ENCODE peak calls at places on chromosomes 2 and 18, in nine cellular contexts. One of them, this sample, is unnamed.

GRCh38 chr18:79791141-79791972 is 6.4 kb upstream of the KCNG2 start:
- DNase-seq in CD4-positive, alpha-beta T cell: no peak
- DNase-seq in left lung: peak
- DNase-seq in fibroblast of lung: peak
- DNase-seq in cardiac fibroblast: peak
- DNase-seq in cardiac muscle cell: no peak
- DNase-seq in adrenal gland: peak
- DNase-seq in right lobe of liver: peak
- DNase-seq in AG09309: peak
- DNase-seq in this sample: no peak

GRCh38 chr18:74632088-74632679 is 34.5 kb downstream of the ZNF407 start:
- DNase-seq in adrenal gland: no peak
- DNase-seq in CD4-positive, alpha-beta T cell: no peak
- DNase-seq in right lobe of liver: no peak
- DNase-seq in cardiac muscle cell: no peak
- DNase-seq in cardiac fibroblast: no peak
- DNase-seq in left lung: peak
- DNase-seq in fibroblast of lung: no peak
- DNase-seq in AG09309: no peak
- DNase-seq in this sample: no peak

GRCh38 chr18:63831080-63831788 is 56.0 kb downstream of the SERPINB7 start:
- DNase-seq in CD4-positive, alpha-beta T cell: no peak
- DNase-seq in cardiac fibroblast: peak
- DNase-seq in left lung: no peak
- DNase-seq in right lobe of liver: no peak
- DNase-seq in cardiac muscle cell: no peak
- DNase-seq in AG09309: peak
- DNase-seq in fibroblast of lung: peak
- DNase-seq in adrenal gland: no peak
- DNase-seq in this sample: no peak

GRCh38 chr2:216694201-216694825 is 1.0 kb downstream of the IGFBP5 start:
- DNase-seq in adrenal gland: peak
- DNase-seq in AG09309: no peak
- DNase-seq in fibroblast of lung: peak
- DNase-seq in cardiac fibroblast: peak
- DNase-seq in CD4-positive, alpha-beta T cell: peak
- DNase-seq in right lobe of liver: no peak
- DNase-seq in left lung: peak
- DNase-seq in cardiac muscle cell: peak
- DNase-seq in this sample: no peak

GRCh38 chr2:150480971-150481830 is 6.3 kb downstream of the RND3 start:
- DNase-seq in cardiac muscle cell: no peak
- DNase-seq in fibroblast of lung: no peak
- DNase-seq in adrenal gland: no peak
- DNase-seq in CD4-positive, alpha-beta T cell: no peak
- DNase-seq in left lung: no peak
- DNase-seq in AG09309: no peak
- DNase-seq in right lobe of liver: no peak
- DNase-seq in cardiac fibroblast: no peak
- DNase-seq in this sample: no peak

GRCh38 chr2:138610201-138610945 is 108.8 kb downstream of the SPOPL start:
- DNase-seq in cardiac muscle cell: no peak
- DNase-seq in fibroblast of lung: no peak
- DNase-seq in right lobe of liver: no peak
- DNase-seq in AG09309: no peak
- DNase-seq in cardiac fibroblast: no peak
- DNase-seq in adrenal gland: no peak
- DNase-seq in left lung: no peak
- DNase-seq in CD4-positive, alpha-beta T cell: no peak
- DNase-seq in this sample: no peak

GRCh38 chr2:47052847-47053246 is 102.3 kb downstream of the STPG4 start:
- DNase-seq in left lung: peak
- DNase-seq in adrenal gland: no peak
- DNase-seq in right lobe of liver: no peak
- DNase-seq in AG09309: no peak
- DNase-seq in cardiac muscle cell: no peak
- DNase-seq in fibroblast of lung: no peak
- DNase-seq in CD4-positive, alpha-beta T cell: no peak
- DNase-seq in cardiac fibroblast: no peak
- DNase-seq in this sample: no peak

GRCh38 chr18:41875094-41875780 is 79.8 kb upstream of the PIK3C3 start:
- DNase-seq in left lung: no peak
- DNase-seq in adrenal gland: no peak
- DNase-seq in AG09309: no peak
- DNase-seq in cardiac fibroblast: peak
- DNase-seq in CD4-positive, alpha-beta T cell: no peak
- DNase-seq in cardiac muscle cell: no peak
- DNase-seq in fibroblast of lung: peak
- DNase-seq in right lobe of liver: no peak
- DNase-seq in this sample: no peak

GRCh38 chr18:26803643-26804042 is 61.9 kb downstream of the AQP4 start:
- DNase-seq in cardiac muscle cell: peak
- DNase-seq in left lung: no peak
- DNase-seq in right lobe of liver: no peak
- DNase-seq in fibroblast of lung: no peak
- DNase-seq in CD4-positive, alpha-beta T cell: no peak
- DNase-seq in AG09309: no peak
- DNase-seq in adrenal gland: no peak
- DNase-seq in cardiac fibroblast: no peak
- DNase-seq in this sample: no peak

GRCh38 chr2:167183916-167184315 is 295.6 kb downstream of the XIRP2 start:
- DNase-seq in cardiac muscle cell: no peak
- DNase-seq in adrenal gland: no peak
- DNase-seq in AG09309: no peak
- DNase-seq in cardiac fibroblast: no peak
- DNase-seq in left lung: no peak
- DNase-seq in CD4-positive, alpha-beta T cell: no peak
- DNase-seq in fibroblast of lung: no peak
- DNase-seq in right lobe of liver: no peak
- DNase-seq in this sample: no peak

GRCh38 chr2:173075781-173076556 is at the start of gene MAP3K20:
- DNase-seq in left lung: peak
- DNase-seq in fibroblast of lung: peak
- DNase-seq in adrenal gland: peak
- DNase-seq in right lobe of liver: peak
- DNase-seq in AG09309: no peak
- DNase-seq in cardiac fibroblast: peak
- DNase-seq in cardiac muscle cell: peak
- DNase-seq in CD4-positive, alpha-beta T cell: peak
- DNase-seq in this sample: peak

GRCh38 chr2:201909961-201910361 is 103.6 kb downstream of the CDK15 start:
- DNase-seq in left lung: no peak
- DNase-seq in AG09309: peak
- DNase-seq in right lobe of liver: no peak
- DNase-seq in cardiac fibroblast: peak
- DNase-seq in adrenal gland: no peak
- DNase-seq in cardiac muscle cell: no peak
- DNase-seq in fibroblast of lung: peak
- DNase-seq in CD4-positive, alpha-beta T cell: no peak
- DNase-seq in this sample: no peak

GRCh38 chr2:238949710-238950345 is 101.9 kb downstream of the TWIST2 start:
- DNase-seq in fibroblast of lung: no peak
- DNase-seq in AG09309: no peak
- DNase-seq in right lobe of liver: no peak
- DNase-seq in CD4-positive, alpha-beta T cell: no peak
- DNase-seq in cardiac muscle cell: no peak
- DNase-seq in left lung: no peak
- DNase-seq in adrenal gland: no peak
- DNase-seq in cardiac fibroblast: no peak
- DNase-seq in this sample: no peak

GRCh38 chr18:11953113-11953512 is 28.2 kb upstream of the IMPA2 start:
- DNase-seq in CD4-positive, alpha-beta T cell: no peak
- DNase-seq in cardiac muscle cell: no peak
- DNase-seq in adrenal gland: no peak
- DNase-seq in fibroblast of lung: no peak
- DNase-seq in AG09309: no peak
- DNase-seq in cardiac fibroblast: peak
- DNase-seq in right lobe of liver: no peak
- DNase-seq in left lung: no peak
- DNase-seq in this sample: no peak

GRCh38 chr2:60215295-60215990 is 338.0 kb downstream of the BCL11A start:
- DNase-seq in adrenal gland: no peak
- DNase-seq in right lobe of liver: peak
- DNase-seq in left lung: no peak
- DNase-seq in AG09309: no peak
- DNase-seq in cardiac muscle cell: peak
- DNase-seq in fibroblast of lung: no peak
- DNase-seq in cardiac fibroblast: no peak
- DNase-seq in CD4-positive, alpha-beta T cell: no peak
- DNase-seq in this sample: peak

GRCh38 chr2:179536185-179536584 is 271.6 kb upstream of the SESTD1 start:
- DNase-seq in fibroblast of lung: peak
- DNase-seq in cardiac fibroblast: peak
- DNase-seq in adrenal gland: no peak
- DNase-seq in CD4-positive, alpha-beta T cell: no peak
- DNase-seq in AG09309: no peak
- DNase-seq in cardiac muscle cell: no peak
- DNase-seq in left lung: no peak
- DNase-seq in right lobe of liver: no peak
- DNase-seq in this sample: no peak

DNA sequence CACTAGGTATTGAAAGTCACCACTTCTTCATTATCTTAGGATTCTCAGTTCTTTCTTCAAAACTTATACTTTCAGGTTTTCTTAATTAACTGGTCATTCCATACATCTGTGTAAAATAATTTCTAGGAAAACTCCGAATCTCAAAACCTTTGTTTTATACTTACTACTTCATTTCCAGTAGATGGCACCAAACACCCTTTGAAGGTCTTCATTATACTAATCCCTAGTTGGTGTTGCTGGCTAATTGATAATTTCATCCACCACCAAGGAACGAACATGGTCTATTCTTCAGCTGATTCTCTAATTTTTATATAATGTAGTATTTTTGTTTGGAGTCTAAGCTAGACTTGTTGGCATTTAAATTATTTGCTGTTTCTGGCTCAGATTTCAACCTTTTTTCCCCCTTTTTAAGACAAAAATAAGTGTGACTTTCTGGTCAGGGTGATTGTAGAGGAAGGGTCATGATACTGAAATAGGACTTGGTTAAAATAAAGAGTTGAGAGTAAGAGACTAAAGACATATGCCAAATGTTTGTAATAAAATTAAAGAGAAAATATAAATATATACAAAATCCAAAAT is 2.8 kb upstream of the MXD1 start:
- DNase-seq in right lobe of liver: no peak
- DNase-seq in cardiac fibroblast: peak
- DNase-seq in AG09309: no peak
- DNase-seq in cardiac muscle cell: peak
- DNase-seq in left lung: no peak
- DNase-seq in CD4-positive, alpha-beta T cell: no peak
- DNase-seq in fibroblast of lung: peak
- DNase-seq in adrenal gland: no peak
- DNase-seq in this sample: no peak
- TF ChIP-seq CTCF in right lobe of liver: peak
- TF ChIP-seq CTCF in cardiac fibroblast: peak
- TF ChIP-seq CTCF in AG09309: peak
- TF ChIP-seq CTCF in cardiac muscle cell: peak
- TF ChIP-seq CTCF in left lung: peak
- TF ChIP-seq CTCF in CD4-positive, alpha-beta T cell: peak
- TF ChIP-seq CTCF in fibroblast of lung: peak
- TF ChIP-seq CTCF in adrenal gland: peak
- TF ChIP-seq CTCF in this sample: no peak

GRCh38 chr2:14621114-14621513 is 11.4 kb upstream of the LRATD1 start:
- DNase-seq in fibroblast of lung: no peak
- DNase-seq in cardiac muscle cell: no peak
- DNase-seq in AG09309: no peak
- DNase-seq in left lung: no peak
- DNase-seq in cardiac fibroblast: no peak
- DNase-seq in right lobe of liver: no peak
- DNase-seq in CD4-positive, alpha-beta T cell: no peak
- DNase-seq in adrenal gland: no peak
- DNase-seq in this sample: no peak

GRCh38 chr2:14614011-14614410 is 18.5 kb upstream of the LRATD1 start:
- DNase-seq in adrenal gland: no peak
- DNase-seq in fibroblast of lung: no peak
- DNase-seq in AG09309: no peak
- DNase-seq in cardiac muscle cell: no peak
- DNase-seq in left lung: no peak
- DNase-seq in right lobe of liver: no peak
- DNase-seq in CD4-positive, alpha-beta T cell: no peak
- DNase-seq in cardiac fibroblast: no peak
- DNase-seq in this sample: no peak

GRCh38 chr2:14616342-14616741 is 16.2 kb upstream of the LRATD1 start:
- DNase-seq in left lung: no peak
- DNase-seq in adrenal gland: peak
- DNase-seq in fibroblast of lung: no peak
- DNase-seq in right lobe of liver: peak
- DNase-seq in CD4-positive, alpha-beta T cell: no peak
- DNase-seq in AG09309: no peak
- DNase-seq in cardiac fibroblast: no peak
- DNase-seq in cardiac muscle cell: no peak
- DNase-seq in this sample: no peak

GRCh38 chr2:14615701-14616100 is 16.8 kb upstream of the LRATD1 start:
- DNase-seq in right lobe of liver: no peak
- DNase-seq in adrenal gland: no peak
- DNase-seq in AG09309: no peak
- DNase-seq in cardiac muscle cell: no peak
- DNase-seq in cardiac fibroblast: no peak
- DNase-seq in left lung: no peak
- DNase-seq in fibroblast of lung: no peak
- DNase-seq in CD4-positive, alpha-beta T cell: no peak
- DNase-seq in this sample: no peak

GRCh38 chr2:14616950-14617349 is 15.6 kb upstream of the LRATD1 start:
- DNase-seq in left lung: no peak
- DNase-seq in right lobe of liver: no peak
- DNase-seq in adrenal gland: no peak
- DNase-seq in AG09309: no peak
- DNase-seq in cardiac muscle cell: no peak
- DNase-seq in fibroblast of lung: no peak
- DNase-seq in CD4-positive, alpha-beta T cell: no peak
- DNase-seq in cardiac fibroblast: no peak
- DNase-seq in this sample: no peak
- TF ChIP-seq CTCF in left lung: no peak
- TF ChIP-seq CTCF in right lobe of liver: no peak
- TF ChIP-seq CTCF in adrenal gland: no peak
- TF ChIP-seq CTCF in AG09309: no peak
- TF ChIP-seq CTCF in cardiac muscle cell: no peak
- TF ChIP-seq CTCF in fibroblast of lung: no peak
- TF ChIP-seq CTCF in CD4-positive, alpha-beta T cell: no peak
- TF ChIP-seq CTCF in cardiac fibroblast: no peak
- TF ChIP-seq CTCF in this sample: no peak

GRCh38 chr18:50586710-50587109 is 26.8 kb downstream of the MAPK4 start:
- DNase-seq in CD4-positive, alpha-beta T cell: no peak
- DNase-seq in AG09309: no peak
- DNase-seq in left lung: no peak
- DNase-seq in cardiac fibroblast: no peak
- DNase-seq in right lobe of liver: no peak
- DNase-seq in adrenal gland: no peak
- DNase-seq in fibroblast of lung: no peak
- DNase-seq in cardiac muscle cell: no peak
- DNase-seq in this sample: no peak
- TF ChIP-seq CTCF in CD4-positive, alpha-beta T cell: no peak
- TF ChIP-seq CTCF in AG09309: no peak
- TF ChIP-seq CTCF in left lung: no peak
- TF ChIP-seq CTCF in cardiac fibroblast: peak
- TF ChIP-seq CTCF in right lobe of liver: peak
- TF ChIP-seq CTCF in adrenal gland: no peak
- TF ChIP-seq CTCF in fibroblast of lung: no peak
- TF ChIP-seq CTCF in cardiac muscle cell: peak
- TF ChIP-seq CTCF in this sample: no peak

DNA sequence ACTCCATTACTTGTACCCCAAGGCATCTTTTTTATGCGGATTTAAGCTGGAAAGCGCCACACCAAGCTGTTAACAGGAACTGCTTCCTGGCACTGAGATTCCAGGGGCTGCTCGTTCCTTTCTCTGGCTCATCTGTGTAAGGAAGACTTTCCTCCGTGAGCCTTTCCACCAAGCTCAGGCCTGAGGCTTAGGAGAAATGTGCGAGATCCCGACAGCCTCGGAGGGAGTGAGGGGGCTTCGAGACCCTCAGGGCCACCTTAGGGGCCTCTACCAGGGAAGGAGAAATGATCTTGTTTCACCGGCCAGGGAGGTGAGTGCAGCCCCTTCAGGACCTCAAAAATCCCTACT is 17.1 kb downstream of the B3GNT7 start:
- DNase-seq in fibroblast of lung: no peak
- DNase-seq in AG09309: no peak
- DNase-seq in adrenal gland: no peak
- DNase-seq in CD4-positive, alpha-beta T cell: no peak
- DNase-seq in cardiac fibroblast: no peak
- DNase-seq in cardiac muscle cell: no peak
- DNase-seq in left lung: no peak
- DNase-seq in right lobe of liver: no peak
- DNase-seq in this sample: no peak
- TF ChIP-seq CTCF in fibroblast of lung: no peak
- TF ChIP-seq CTCF in AG09309: no peak
- TF ChIP-seq CTCF in adrenal gland: peak
- TF ChIP-seq CTCF in CD4-positive, alpha-beta T cell: no peak
- TF ChIP-seq CTCF in cardiac fibroblast: no peak
- TF ChIP-seq CTCF in cardiac muscle cell: no peak
- TF ChIP-seq CTCF in left lung: no peak
- TF ChIP-seq CTCF in right lobe of liver: no peak
- TF ChIP-seq CTCF in this sample: no peak